ENCODE peak calls at places on chromosomes 11 and 22, in ten cellular contexts. K is colonic mucosa; V is CD4-positive, alpha-beta memory T cell; M is heart left ventricle; A is lung; F is cardiac muscle cell; R is CD8-positive, alpha-beta T cell; O is endothelial cell of umbilical vein; Z is neuronal stem cell; D is uterus. J is an unnamed sample. For H3K27me3, the result is how much of the 10 kb centered on the place peaks cover.

GRCh38 chr11:74676596-74676995 is 54.6 kb downstream of the CHRDL2 start:
- DNase-seq in M (no peak), D (no peak), F (no peak), V (no peak), A (peak), Z (no peak), K (peak), R (no peak), O (no peak), J (no peak)

GRCh38 chr22:28884754-28885375 is 1.5 kb downstream of the ZNRF3 start:
- DNase-seq in Z (no peak), O (no peak), F (no peak), R (no peak), A (no peak), D (no peak), M (no peak), V (no peak), K (peak), J (no peak)

GRCh38 chr11:65434667-65435179 is 12.1 kb downstream of the NEAT1 start:
- DNase-seq in V (no peak), R (no peak), O (peak), M (no peak), F (no peak), K (no peak), Z (no peak), A (no peak), D (no peak), J (no peak)

GRCh38 chr11:83070044-83070877 is 1.4 kb downstream of the RAB30 start:
- DNase-seq in Z (peak), O (peak), M (no peak), V (no peak), K (no peak), F (no peak), D (peak), A (peak), R (no peak), J (no peak)

GRCh38 chr22:47133263-47133662 is 370.8 kb downstream of the TBC1D22A start:
- DNase-seq in D (no peak), A (no peak), O (no peak), Z (no peak), R (no peak), V (no peak), K (no peak), M (no peak), F (no peak), J (no peak)

GRCh38 chr22:25903294-25903693 is 161.3 kb downstream of the MYO18B start:
- DNase-seq in R (no peak), F (no peak), K (no peak), O (no peak), Z (peak), A (no peak), D (no peak), M (no peak), V (no peak), J (no peak)

GRCh38 chr22:35544810-35545209 is 4.2 kb downstream of the RASD2 start:
- DNase-seq in F (no peak), Z (no peak), R (no peak), O (no peak), K (no peak), D (no peak), M (peak), V (no peak), A (no peak), J (no peak)

GRCh38 chr11:115005663-115006062 is 327.3 kb downstream of the NXPE2 start:
- DNase-seq in K (no peak), D (no peak), R (no peak), Z (no peak), M (no peak), F (no peak), O (no peak), V (no peak), A (no peak), J (no peak)

GRCh38 chr22:50660306-50660705 is 12.3 kb upstream of the SHANK3 start:
- DNase-seq in R (no peak), O (no peak), D (no peak), V (no peak), F (no peak), M (no peak), Z (no peak), K (no peak), A (no peak), J (no peak)

GRCh38 chr11:84164722-84165121 is 878.6 kb upstream of the CCDC90B start:
- DNase-seq in Z (no peak), D (no peak), F (no peak), R (no peak), V (no peak), M (no peak), A (no peak), O (no peak), K (no peak), J (no peak)

GRCh38 chr22:49753961-49754673 is 73.6 kb downstream of the BRD1 start:
- DNase-seq in K (no peak), Z (no peak), D (no peak), R (no peak), O (no peak), A (no peak), V (no peak), M (no peak), F (no peak), J (no peak)

GRCh38 chr11:6362185-6362867 is 27.9 kb upstream of the SMPD1 start:
- DNase-seq in V (no peak), Z (no peak), F (peak), D (peak), A (peak), R (no peak), M (peak), O (no peak), K (no peak), J (peak)

GRCh38 chr11:441043-441417 is 781 bp downstream of the ANO9 start:
- DNase-seq in D (no peak), Z (no peak), V (no peak), K (no peak), M (peak), A (no peak), O (no peak), F (no peak), R (no peak), J (no peak)

GRCh38 chr11:69642549-69642912 is 1.6 kb downstream of the CCND1 start:
- DNase-seq in O (peak), F (peak), Z (no peak), K (peak), M (peak), R (peak), D (no peak), V (peak), A (no peak), J (no peak)

GRCh38 chr22:45970709-45971388 is 6.1 kb downstream of the WNT7B start:
- DNase-seq in K (no peak), R (no peak), V (no peak), F (no peak), Z (no peak), M (no peak), A (no peak), D (no peak), O (no peak), J (no peak)

GRCh38 chr22:49278357-49278756 is 549.3 kb downstream of the BRD1 start:
- DNase-seq in F (no peak), V (no peak), A (no peak), R (no peak), M (no peak), D (no peak), K (no peak), O (no peak), Z (no peak), J (no peak)

GRCh38 chr22:44399906-44400762 is 87.4 kb upstream of the SHISAL1 start:
- DNase-seq in A (no peak), V (no peak), M (peak), Z (no peak), F (no peak), O (no peak), K (no peak), R (no peak), D (peak), J (no peak)

GRCh38 chr11:102287963-102288744 is 29.1 kb upstream of the BIRC3 start:
- DNase-seq in D (peak), V (peak), Z (peak), F (peak), R (no peak), O (peak), A (peak), K (peak), M (peak), J (peak)

GRCh38 chr11:78011301-78011700 is 11.8 kb downstream of the KCTD14 start:
- DNase-seq in R (no peak), K (no peak), Z (no peak), O (no peak), D (no peak), F (no peak), M (no peak), A (no peak), V (no peak), J (no peak)

GRCh38 chr22:19716041-19716828 is 1.9 kb downstream of the SEPTIN5 start:
- DNase-seq in F (no peak), D (no peak), R (no peak), A (no peak), V (no peak), M (peak), K (no peak), O (no peak), Z (no peak), J (no peak)

GRCh38 chr11:117000039-117000740 is 98.0 kb downstream of the SIK3 start:
- DNase-seq in A (no peak), D (no peak), M (no peak), Z (no peak), V (no peak), O (no peak), R (no peak), K (no peak), F (no peak), J (no peak)

GRCh38 chr11:134372536-134372935 is 39.5 kb downstream of the B3GAT1 start:
- DNase-seq in D (no peak), R (no peak), F (no peak), K (no peak), A (no peak), M (peak), V (no peak), Z (no peak), O (no peak), J (no peak)

GRCh38 chr22:43476341-43476740 is 64.5 kb downstream of the MPPED1 start:
- DNase-seq in A (no peak), D (no peak), F (no peak), O (no peak), V (no peak), K (no peak), Z (no peak), M (no peak), R (no peak), J (no peak)

GRCh38 chr11:44471603-44472002 is 93.9 kb upstream of the CD82 start:
- DNase-seq in D (no peak), K (no peak), M (peak), V (no peak), Z (no peak), F (no peak), A (no peak), O (no peak), R (no peak), J (no peak)

GRCh38 chr22:27614291-27615007 is 187.1 kb downstream of the MN1 start:
- DNase-seq in A (no peak), M (no peak), V (no peak), Z (no peak), R (no peak), D (no peak), F (no peak), O (no peak), K (no peak), J (no peak)

GRCh38 chr11:64358907-64359711 is at the start of gene RPS6KA4:
- DNase-seq in V (peak), O (peak), R (peak), M (peak), Z (peak), F (peak), K (peak), A (no peak), D (peak), J (peak)

GRCh38 chr11:42066113-42066512 is 606.7 kb upstream of the LRRC4C start:
- DNase-seq in F (no peak), A (no peak), R (no peak), K (no peak), V (no peak), O (no peak), Z (no peak), D (no peak), M (peak), J (peak)

GRCh38 chr22:46600397-46600796 is 19.8 kb upstream of the GRAMD4 start:
- DNase-seq in K (no peak), D (no peak), F (no peak), R (no peak), M (peak), A (no peak), Z (no peak), O (no peak), V (no peak), J (no peak)

GRCh38 chr11:65210361-65210731 is 28.6 kb downstream of the CAPN1 start:
- DNase-seq in F (no peak), V (no peak), R (no peak), Z (no peak), O (no peak), K (no peak), M (no peak), A (no peak), D (no peak), J (no peak)

GRCh38 chr11:8331767-8332166 is 68.1 kb upstream of the LMO1 start:
- DNase-seq in M (no peak), F (no peak), O (no peak), K (no peak), R (no peak), A (no peak), Z (no peak), V (no peak), D (no peak), J (no peak)

GRCh38 chr11:59941091-59941490 is 2.9 kb downstream of the OOSP1 start:
- DNase-seq in A (no peak), F (no peak), V (no peak), M (no peak), D (no peak), K (no peak), Z (no peak), R (no peak), O (no peak), J (no peak)

GRCh38 chr22:46374663-46375474 is 39.4 kb downstream of the TRMU start:
- DNase-seq in V (no peak), F (no peak), A (peak), O (no peak), R (no peak), M (peak), Z (no peak), K (peak), D (no peak), J (peak)

GRCh38 chr22:27724706-27725105 is 76.8 kb downstream of the MN1 start:
- DNase-seq in K (no peak), R (no peak), F (no peak), M (no peak), A (no peak), V (no peak), Z (no peak), O (no peak), D (no peak), J (no peak)

GRCh38 chr11:17719028-17719939 is at the start of gene MYOD1:
- DNase-seq in D (no peak), M (no peak), A (no peak), K (no peak), O (no peak), R (no peak), Z (no peak), F (peak), V (no peak), J (no peak)

GRCh38 chr22:42418811-42419243 is 13.4 kb downstream of the NFAM1 start:
- DNase-seq in Z (no peak), K (no peak), V (no peak), R (no peak), D (no peak), A (no peak), M (no peak), O (no peak), F (no peak), J (no peak)

GRCh38 chr11:121418625-121419114 is 33.4 kb upstream of the SORL1 start:
- DNase-seq in A (peak), R (peak), D (no peak), V (peak), K (peak), Z (no peak), M (peak), O (no peak), F (no peak), J (peak)

GRCh38 chr11:1077033-1077416 is 2.4 kb downstream of the MUC2 start:
- DNase-seq in M (no peak), R (no peak), D (peak), K (no peak), O (no peak), Z (no peak), F (no peak), V (no peak), A (no peak), J (peak)

GRCh38 chr22:37242395-37242918 is 1.6 kb downstream of the RAC2 start:
- DNase-seq in Z (no peak), R (peak), A (peak), K (peak), V (peak), O (peak), M (peak), F (no peak), D (no peak), J (peak)
- H3K27ac ChIP-seq in Z (no peak), R (peak), A (peak), K (peak), V (peak), O (peak), M (no peak), F (no peak), D (no peak), J (no peak)

GRCh38 chr11:112177610-112178009 is 2.3 kb downstream of the BCO2 start:
- DNase-seq in M (no peak), D (no peak), A (no peak), Z (no peak), O (no peak), K (no peak), F (no peak), V (no peak), R (no peak), J (no peak)
- H3K4me3 ChIP-seq in M (peak), D (no peak), A (no peak), Z (no peak), O (no peak), K (no peak), F (peak), V (no peak), R (no peak), J (no peak)

GRCh38 chr11:20207781-20208621 is 47.7 kb upstream of the DBX1 start:
- DNase-seq in A (peak), D (no peak), M (no peak), R (no peak), O (no peak), V (no peak), K (no peak), Z (peak), F (peak), J (no peak)

GRCh38 chr11:20208622-20209090 is 48.4 kb upstream of the DBX1 start:
- DNase-seq in V (no peak), M (no peak), D (no peak), K (no peak), F (no peak), Z (peak), R (no peak), O (no peak), A (no peak), J (no peak)

GRCh38 chr11:20211691-20212090 is 51.4 kb upstream of the DBX1 start:
- DNase-seq in M (no peak), A (no peak), O (no peak), F (no peak), K (no peak), R (no peak), D (no peak), V (no peak), Z (no peak), J (no peak)

DNA sequence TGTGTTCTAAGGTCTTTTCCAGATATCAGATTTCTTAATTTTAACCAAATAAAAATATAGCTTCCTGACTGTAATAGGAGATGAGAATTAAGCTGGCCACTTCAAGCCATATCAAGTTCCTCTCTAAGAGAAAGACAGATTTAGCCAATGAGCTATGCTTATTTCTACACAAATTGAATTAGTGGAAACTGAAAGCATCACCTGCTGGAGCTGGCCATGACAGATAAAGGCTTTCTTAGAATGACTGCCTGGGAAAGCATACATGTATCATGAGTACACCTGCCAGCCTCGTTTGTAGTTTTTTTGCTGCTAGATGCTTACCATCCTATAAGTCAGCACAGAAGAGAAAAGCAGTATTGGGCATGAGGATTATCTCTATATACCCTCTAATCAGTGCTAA is 53.5 kb upstream of the DBX1 start:
- DNase-seq in K (no peak), M (no peak), F (no peak), V (no peak), O (no peak), R (no peak), Z (no peak), A (no peak), D (no peak), J (no peak)
- H3K27me3 ChIP-seq in K (under half), M (under half), F (half or more), V (under half), O (under half), R (under half), Z (under half), A (under half), D (under half), J (under half)

DNA sequence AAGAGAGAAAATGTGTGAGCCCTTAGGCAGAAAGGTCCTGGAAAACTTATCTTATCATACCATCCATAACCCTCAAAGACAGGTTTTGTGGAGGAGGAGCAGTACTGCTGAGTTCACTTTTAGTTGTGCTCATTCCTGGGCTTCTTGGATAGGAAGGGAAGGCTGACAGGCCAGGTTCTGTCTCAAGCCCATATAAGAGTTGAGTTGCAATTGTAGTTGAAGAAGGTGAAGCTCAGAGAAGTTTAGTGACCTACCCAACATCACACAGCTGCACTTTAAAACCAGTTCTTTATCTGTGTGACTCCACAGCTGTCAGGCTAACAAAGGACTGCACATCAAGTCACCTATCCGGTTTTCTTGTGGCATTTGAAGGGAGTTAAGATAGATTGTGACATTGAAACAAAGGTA is 13.0 kb downstream of the TEAD1 start:
- DNase-seq in M (no peak), F (no peak), A (no peak), R (no peak), V (no peak), O (no peak), Z (no peak), K (no peak), D (no peak), J (no peak)
- H3K27ac ChIP-seq in M (no peak), F (no peak), A (no peak), R (no peak), V (no peak), O (no peak), Z (no peak), K (no peak), D (no peak), J (peak)